ENCODE peak calls at places on chromosomes 2 and 18, in four cellular contexts. One of them, this sample, is unnamed.

GRCh38 chr2:111119847-111120252 is 864 bp upstream of the BCL2L11 start:
- DNase-seq in GM12878: no peak
- DNase-seq in K562: no peak
- DNase-seq in HL-60: no peak
- DNase-seq in this sample: no peak

GRCh38 chr2:181911830-181912229 is 20.3 kb downstream of the ITPRID2 start:
- DNase-seq in HL-60: no peak
- DNase-seq in K562: no peak
- DNase-seq in GM12878: no peak
- DNase-seq in this sample: no peak

GRCh38 chr2:72603481-72603880 is 222.4 kb downstream of the EXOC6B start:
- DNase-seq in GM12878: no peak
- DNase-seq in K562: peak; percentile 22
- DNase-seq in HL-60: no peak
- DNase-seq in this sample: no peak

GRCh38 chr2:187504312-187504921 is 49.8 kb downstream of the TFPI start:
- DNase-seq in HL-60: no peak
- DNase-seq in K562: no peak
- DNase-seq in GM12878: no peak
- DNase-seq in this sample: no peak

GRCh38 chr18:13982136-13982535 is 66.8 kb upstream of the MC2R start:
- DNase-seq in GM12878: no peak
- DNase-seq in K562: no peak
- DNase-seq in HL-60: no peak
- DNase-seq in this sample: no peak

GRCh38 chr2:207122914-207123744 is 42.6 kb downstream of the KLF7 start:
- DNase-seq in GM12878: no peak
- DNase-seq in K562: no peak
- DNase-seq in HL-60: no peak
- DNase-seq in this sample: no peak

GRCh38 chr2:168848220-168848619 is 42.0 kb downstream of the SPC25 start:
- DNase-seq in GM12878: no peak
- DNase-seq in K562: no peak
- DNase-seq in HL-60: no peak
- DNase-seq in this sample: no peak

GRCh38 chr18:40821596-40822243 is 1133.3 kb upstream of the PIK3C3 start:
- DNase-seq in GM12878: no peak
- DNase-seq in HL-60: no peak
- DNase-seq in K562: no peak
- DNase-seq in this sample: no peak

GRCh38 chr2:119264781-119265692 is 41.4 kb downstream of the STEAP3 start:
- DNase-seq in GM12878: peak; percentile 7
- DNase-seq in HL-60: peak; percentile 63
- DNase-seq in K562: peak; percentile 64
- DNase-seq in this sample: peak; percentile 66
- TF ChIP-seq SPI1 in GM12878: no peak
- TF ChIP-seq SPI1 in HL-60: no peak
- TF ChIP-seq SPI1 in K562: no peak
- TF ChIP-seq SPI1 in this sample: no peak

GRCh38 chr2:158914731-158915130 is 53.7 kb upstream of the TANC1 start:
- DNase-seq in HL-60: no peak
- DNase-seq in K562: no peak
- DNase-seq in GM12878: no peak
- DNase-seq in this sample: no peak

GRCh38 chr2:158907926-158908462 is 60.4 kb upstream of the TANC1 start:
- DNase-seq in K562: no peak
- DNase-seq in HL-60: no peak
- DNase-seq in GM12878: no peak
- DNase-seq in this sample: no peak

GRCh38 chr2:158912122-158912521 is 56.3 kb upstream of the TANC1 start:
- DNase-seq in GM12878: no peak
- DNase-seq in HL-60: peak; percentile 83
- DNase-seq in K562: no peak
- DNase-seq in this sample: no peak

GRCh38 chr2:158914066-158914465 is 54.4 kb upstream of the TANC1 start:
- DNase-seq in K562: no peak
- DNase-seq in GM12878: no peak
- DNase-seq in HL-60: no peak
- DNase-seq in this sample: no peak

GRCh38 chr2:158912765-158913164 is 55.7 kb upstream of the TANC1 start:
- DNase-seq in K562: no peak
- DNase-seq in GM12878: no peak
- DNase-seq in HL-60: no peak
- DNase-seq in this sample: no peak
- TF ChIP-seq SPI1 in K562: no peak
- TF ChIP-seq SPI1 in GM12878: no peak
- TF ChIP-seq SPI1 in HL-60: no peak
- TF ChIP-seq SPI1 in this sample: no peak

DNA sequence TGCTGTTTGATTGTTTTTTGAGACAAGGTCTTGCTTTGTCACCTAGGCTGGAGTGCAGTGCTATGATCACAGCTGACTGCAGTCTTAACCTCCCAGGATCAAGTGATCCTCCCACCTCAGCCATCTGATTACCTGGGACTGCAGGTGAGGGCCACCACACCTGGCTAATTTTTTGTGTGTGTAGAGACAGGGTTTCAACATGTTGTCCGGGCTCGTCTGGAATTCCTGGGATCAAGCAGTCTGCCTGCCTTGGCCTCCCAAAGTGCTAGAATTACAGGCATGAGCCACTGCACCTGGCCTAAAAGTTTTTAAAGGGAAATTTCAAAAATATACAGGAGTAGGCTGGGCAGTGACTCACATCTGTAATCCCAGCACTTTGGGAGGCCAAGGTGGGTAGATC is 22.4 kb downstream of the CARF start:
- DNase-seq in K562: no peak
- DNase-seq in GM12878: no peak
- DNase-seq in HL-60: no peak
- DNase-seq in this sample: no peak
- TF ChIP-seq SPI1 in K562: no peak
- TF ChIP-seq SPI1 in GM12878: no peak
- TF ChIP-seq SPI1 in HL-60: no peak
- TF ChIP-seq SPI1 in this sample: no peak

GRCh38 chr2:240922234-240922981 is 16.3 kb downstream of the CROCC2 start:
- DNase-seq in GM12878: no peak
- DNase-seq in K562: no peak
- DNase-seq in HL-60: no peak
- DNase-seq in this sample: no peak

GRCh38 chr2:240921319-240922233 is 15.4 kb downstream of the CROCC2 start:
- DNase-seq in HL-60: no peak
- DNase-seq in GM12878: no peak
- DNase-seq in K562: no peak
- DNase-seq in this sample: no peak

GRCh38 chr2:240920783-240921231 is 14.7 kb downstream of the CROCC2 start:
- DNase-seq in HL-60: no peak
- DNase-seq in K562: no peak
- DNase-seq in GM12878: no peak
- DNase-seq in this sample: no peak

GRCh38 chr2:240925191-240925575 is 19.0 kb downstream of the CROCC2 start:
- DNase-seq in HL-60: no peak
- DNase-seq in GM12878: no peak
- DNase-seq in K562: no peak
- DNase-seq in this sample: no peak

GRCh38 chr2:240922982-240923537 is 16.9 kb downstream of the CROCC2 start:
- DNase-seq in GM12878: no peak
- DNase-seq in HL-60: no peak
- DNase-seq in K562: no peak
- DNase-seq in this sample: no peak
- TF ChIP-seq SPI1 in GM12878: no peak
- TF ChIP-seq SPI1 in HL-60: no peak
- TF ChIP-seq SPI1 in K562: no peak
- TF ChIP-seq SPI1 in this sample: no peak

GRCh38 chr2:3942841-3943240 is 239.5 kb downstream of the DCDC2C start:
- DNase-seq in K562: no peak
- DNase-seq in GM12878: no peak
- DNase-seq in HL-60: no peak
- DNase-seq in this sample: no peak

GRCh38 chr2:3944071-3944470 is 240.7 kb downstream of the DCDC2C start:
- DNase-seq in HL-60: no peak
- DNase-seq in K562: no peak
- DNase-seq in GM12878: no peak
- DNase-seq in this sample: no peak

GRCh38 chr2:3940661-3941060 is 237.3 kb downstream of the DCDC2C start:
- DNase-seq in HL-60: no peak
- DNase-seq in GM12878: no peak
- DNase-seq in K562: no peak
- DNase-seq in this sample: no peak
- TF ChIP-seq SPI1 in HL-60: no peak
- TF ChIP-seq SPI1 in GM12878: no peak
- TF ChIP-seq SPI1 in K562: no peak
- TF ChIP-seq SPI1 in this sample: no peak

GRCh38 chr2:112646791-112647720 is 1.3 kb downstream of the SLC20A1 start:
- DNase-seq in HL-60: no peak
- DNase-seq in GM12878: no peak
- DNase-seq in K562: no peak
- DNase-seq in this sample: no peak
- TF ChIP-seq SPI1 in HL-60: no peak
- TF ChIP-seq SPI1 in GM12878: no peak
- TF ChIP-seq SPI1 in K562: no peak
- TF ChIP-seq SPI1 in this sample: no peak

DNA sequence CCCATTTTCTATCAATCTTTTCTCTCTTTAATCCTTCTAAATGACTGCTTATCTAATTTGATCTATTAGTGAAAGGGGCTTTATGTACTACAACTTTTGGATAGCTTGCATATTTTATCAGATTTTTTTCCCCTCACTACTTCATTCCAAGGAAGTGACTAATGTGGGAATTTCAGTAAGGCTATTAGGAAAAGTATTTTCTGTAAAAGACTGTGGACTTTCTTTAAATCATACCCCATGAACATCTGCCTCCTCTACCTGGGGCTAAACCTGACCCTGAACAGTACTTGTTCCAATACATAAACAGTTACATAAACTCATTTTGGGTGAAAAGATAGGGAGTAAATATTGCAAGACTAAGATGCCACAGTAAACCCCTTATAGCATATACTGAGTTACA is 590.7 kb upstream of the ZEB2 start:
- DNase-seq in GM12878: no peak
- DNase-seq in K562: no peak
- DNase-seq in HL-60: no peak
- DNase-seq in this sample: no peak
- TF ChIP-seq SPI1 in GM12878: no peak
- TF ChIP-seq SPI1 in K562: no peak
- TF ChIP-seq SPI1 in HL-60: no peak
- TF ChIP-seq SPI1 in this sample: no peak

GRCh38 chr2:29478641-29479040 is 363.4 kb downstream of the CLIP4 start:
- DNase-seq in HL-60: no peak
- DNase-seq in GM12878: no peak
- DNase-seq in K562: no peak
- DNase-seq in this sample: no peak

GRCh38 chr2:29477186-29477585 is 362.0 kb downstream of the CLIP4 start:
- DNase-seq in GM12878: no peak
- DNase-seq in HL-60: no peak
- DNase-seq in K562: no peak
- DNase-seq in this sample: no peak

GRCh38 chr2:29480423-29480822 is 365.2 kb downstream of the CLIP4 start:
- DNase-seq in K562: peak; percentile 42
- DNase-seq in GM12878: no peak
- DNase-seq in HL-60: peak; percentile 64
- DNase-seq in this sample: no peak

GRCh38 chr2:29481313-29481712 is 366.1 kb downstream of the CLIP4 start:
- DNase-seq in GM12878: no peak
- DNase-seq in HL-60: no peak
- DNase-seq in K562: no peak
- DNase-seq in this sample: no peak

GRCh38 chr2:29479566-29479965 is 364.4 kb downstream of the CLIP4 start:
- DNase-seq in GM12878: no peak
- DNase-seq in HL-60: no peak
- DNase-seq in K562: no peak
- DNase-seq in this sample: no peak
- TF ChIP-seq SPI1 in GM12878: no peak
- TF ChIP-seq SPI1 in HL-60: no peak
- TF ChIP-seq SPI1 in K562: no peak
- TF ChIP-seq SPI1 in this sample: no peak

This sample was measured in GM12891.